ENCODE peak calls at places on chromosomes 13 and 19, in seven cellular contexts. N is KBM-7, L is neural progenitor cell, V is EL, D is AG09319, R is Right ventricle myocardium inferior, W is psoas muscle. H is an unnamed sample.

GRCh38 chr13:49996166-49996915 is 501 bp upstream of the TRIM13 start:
- DNase-seq in V (peak), N (peak), W (peak), D (peak), L (peak), R (peak), H (peak)

GRCh38 chr13:48828962-48829405 is 146.7 kb upstream of the FNDC3A start:
- DNase-seq in N (no peak), R (no peak), W (no peak), V (peak), L (no peak), D (no peak), H (peak)

GRCh38 chr13:24134772-24135171 is 25.7 kb upstream of the SPATA13 start:
- DNase-seq in D (no peak), W (no peak), V (peak), R (no peak), L (no peak), N (no peak), H (no peak)

GRCh38 chr19:18895828-18896341 is at the start of gene CERS1:
- DNase-seq in N (no peak), W (no peak), L (peak), R (no peak), V (peak), D (no peak), H (no peak)

GRCh38 chr19:7159105-7159933 is 89.8 kb downstream of the ZNF557 start:
- DNase-seq in W (peak), R (peak), D (no peak), V (peak), N (no peak), L (no peak), H (no peak)

GRCh38 chr13:27658569-27658968 is 36.9 kb downstream of the POLR1D start:
- DNase-seq in N (no peak), V (peak), D (no peak), R (no peak), L (no peak), W (no peak), H (no peak)

GRCh38 chr13:48595330-48596127 is 58.2 kb upstream of the CYSLTR2 start:
- DNase-seq in R (no peak), V (peak), D (peak), W (no peak), N (peak), L (peak), H (peak)

GRCh38 chr19:50362656-50363424 is 2.6 kb downstream of the NAPSA start:
- DNase-seq in L (no peak), N (no peak), V (no peak), R (no peak), W (no peak), D (no peak), H (no peak)

GRCh38 chr13:55516610-55517009 is 1624.1 kb upstream of the PRR20A start:
- DNase-seq in R (no peak), D (no peak), N (no peak), W (no peak), V (no peak), L (no peak), H (no peak)

GRCh38 chr19:23784274-23784673 is 25.6 kb upstream of the ZNF681 start:
- DNase-seq in N (no peak), L (no peak), R (no peak), W (no peak), D (no peak), V (no peak), H (no peak)

GRCh38 chr19:31675187-31675913 is 326.1 kb upstream of the TSHZ3 start:
- DNase-seq in R (no peak), V (peak), L (no peak), W (no peak), D (no peak), N (no peak), H (no peak)

GRCh38 chr19:3821156-3821555 is 35.0 kb upstream of the MATK start:
- DNase-seq in L (no peak), W (no peak), D (no peak), N (no peak), V (no peak), R (no peak), H (no peak)

H was measured in Karpas-422.